ENCODE peak calls at places on chromosomes 6 and 20, in seven cellular contexts. J is GM23338, Y is GM12891, K is HCT116, Z is stomach, W is Panc1, U is HL-60. E is an unnamed sample.

GRCh38 chr6:116528800-116529199 is 16.7 kb downstream of the TRAPPC3L start:
- DNase-seq in J (no peak), Y (no peak), K (no peak), Z (no peak), W (no peak), U (no peak), E (no peak)

GRCh38 chr6:56372621-56373020 is 125.2 kb upstream of the COL21A1 start:
- DNase-seq in J (no peak), Y (no peak), K (no peak), Z (no peak), W (no peak), U (no peak), E (no peak)

GRCh38 chr6:157469378-157469777 is 88.4 kb downstream of the ZDHHC14 start:
- DNase-seq in J (no peak), Y (no peak), K (no peak), Z (no peak), W (no peak), U (no peak), E (no peak)

GRCh38 chr6:169971171-169971861 is 219.9 kb downstream of the ERMARD start:
- DNase-seq in J (no peak), Y (no peak), K (no peak), Z (peak), W (no peak), U (no peak), E (peak)

GRCh38 chr20:34998331-34998950 is 42.8 kb downstream of the MYH7B start:
- DNase-seq in J (peak), Y (no peak), K (no peak), Z (no peak), W (no peak), U (no peak), E (no peak)

GRCh38 chr6:94052754-94053153 is 633.4 kb upstream of the EPHA7 start:
- DNase-seq in J (peak), Y (no peak), K (no peak), Z (no peak), W (peak), U (no peak), E (no peak)

GRCh38 chr20:62489186-62489939 is 13.6 kb upstream of the GATA5 start:
- DNase-seq in J (no peak), Y (no peak), K (no peak), Z (no peak), W (no peak), U (no peak), E (no peak)

GRCh38 chr6:28838289-28838633 is 85.5 kb downstream of the TRIM27 start:
- DNase-seq in J (peak), Y (no peak), K (no peak), Z (peak), W (no peak), U (peak), E (peak)

GRCh38 chr6:128491643-128492206 is 28.7 kb downstream of the PTPRK start:
- DNase-seq in J (no peak), Y (no peak), K (no peak), Z (no peak), W (no peak), U (no peak), E (no peak)

GRCh38 chr6:3159805-3160781 is 2.7 kb upstream of the TUBB2A start:
- DNase-seq in J (peak), Y (no peak), K (peak), Z (peak), W (no peak), U (no peak), E (peak)

GRCh38 chr6:16438677-16439615 is 200.6 kb downstream of the GMPR start:
- DNase-seq in J (no peak), Y (no peak), K (no peak), Z (no peak), W (no peak), U (no peak), E (no peak)

GRCh38 chr20:61958773-61959172 is 106.9 kb downstream of the TAF4 start:
- DNase-seq in J (no peak), Y (no peak), K (no peak), Z (no peak), W (no peak), U (no peak), E (peak)

GRCh38 chr6:52162940-52163908 is 23.0 kb upstream of the IL17A start:
- DNase-seq in J (peak), Y (no peak), K (peak), Z (no peak), W (peak), U (peak), E (no peak)

GRCh38 chr20:2301164-2301622 is 5.4 kb downstream of the TGM3 start:
- DNase-seq in J (no peak), Y (peak), K (no peak), Z (no peak), W (no peak), U (peak), E (peak)

GRCh38 chr20:62052336-62052841 is 13.3 kb downstream of the TAF4 start:
- DNase-seq in J (no peak), Y (no peak), K (no peak), Z (no peak), W (no peak), U (no peak), E (no peak)

GRCh38 chr6:56531839-56532595 is 110.7 kb downstream of the DST start:
- DNase-seq in J (no peak), Y (no peak), K (no peak), Z (no peak), W (no peak), U (no peak), E (no peak)

GRCh38 chr6:43055966-43056365 is 2.3 kb upstream of the CUL7 start:
- DNase-seq in J (no peak), Y (no peak), K (no peak), Z (no peak), W (no peak), U (no peak), E (no peak)

GRCh38 chr6:28948782-28949486 is 25.1 kb upstream of the TRIM27 start:
- DNase-seq in J (no peak), Y (no peak), K (no peak), Z (no peak), W (no peak), U (no peak), E (no peak)

GRCh38 chr20:18541741-18542140 is 25.5 kb upstream of the SMIM26 start:
- DNase-seq in J (no peak), Y (no peak), K (no peak), Z (no peak), W (no peak), U (no peak), E (no peak)

GRCh38 chr20:37343212-37343993 is 2.5 kb upstream of the SRC start:
- DNase-seq in J (no peak), Y (no peak), K (no peak), Z (peak), W (no peak), U (no peak), E (peak)

GRCh38 chr20:41052742-41053419 is 24.3 kb downstream of the TOP1 start:
- DNase-seq in J (peak), Y (no peak), K (no peak), Z (no peak), W (no peak), U (no peak), E (no peak)

GRCh38 chr6:39342692-39343460 is 20.4 kb upstream of the KCNK16 start:
- DNase-seq in J (no peak), Y (no peak), K (no peak), Z (no peak), W (no peak), U (peak), E (no peak)

GRCh38 chr6:145023116-145023726 is 712.1 kb downstream of the EPM2A start:
- DNase-seq in J (no peak), Y (no peak), K (no peak), Z (no peak), W (no peak), U (no peak), E (no peak)

GRCh38 chr6:29943053-29943966 is 978 bp downstream of the HLA-A start:
- DNase-seq in J (peak), Y (no peak), K (no peak), Z (no peak), W (no peak), U (no peak), E (peak)

GRCh38 chr6:145904878-145905277 is 59.3 kb downstream of the SHPRH start:
- DNase-seq in J (no peak), Y (no peak), K (no peak), Z (no peak), W (no peak), U (peak), E (no peak)

GRCh38 chr6:52976591-52977035 is 18.5 kb downstream of the GSTA4 start:
- DNase-seq in J (no peak), Y (no peak), K (no peak), Z (peak), W (no peak), U (no peak), E (no peak)

GRCh38 chr20:18397090-18397489 is 69.7 kb downstream of the DZANK1 start:
- DNase-seq in J (no peak), Y (no peak), K (no peak), Z (no peak), W (no peak), U (no peak), E (no peak)

GRCh38 chr6:151351146-151351700 is 40.1 kb downstream of the ZBTB2 start:
- DNase-seq in J (no peak), Y (no peak), K (no peak), Z (no peak), W (no peak), U (no peak), E (no peak)

GRCh38 chr20:52047811-52048302 is 143.7 kb downstream of the ZFP64 start:
- DNase-seq in J (peak), Y (no peak), K (no peak), Z (no peak), W (no peak), U (no peak), E (no peak)

GRCh38 chr6:166466178-166467122 is 83.7 kb upstream of the MPC1 start:
- DNase-seq in J (no peak), Y (no peak), K (no peak), Z (no peak), W (no peak), U (no peak), E (no peak)

GRCh38 chr20:48704761-48705160 is 123.0 kb downstream of the PREX1 start:
- DNase-seq in J (no peak), Y (no peak), K (no peak), Z (no peak), W (no peak), U (no peak), E (peak)

GRCh38 chr6:45470131-45470738 is 92.5 kb upstream of the SUPT3H start:
- DNase-seq in J (no peak), Y (no peak), K (no peak), Z (no peak), W (no peak), U (no peak), E (no peak)

GRCh38 chr6:17473554-17473953 is 80.2 kb downstream of the CAP2 start:
- DNase-seq in J (no peak), Y (no peak), K (no peak), Z (no peak), W (no peak), U (no peak), E (no peak)

GRCh38 chr6:48099713-48100675 is 11.0 kb downstream of the PTCHD4 start:
- DNase-seq in J (no peak), Y (no peak), K (no peak), Z (no peak), W (no peak), U (no peak), E (no peak)

GRCh38 chr6:44674226-44675155 is 287.0 kb downstream of the CDC5L start:
- DNase-seq in J (no peak), Y (no peak), K (peak), Z (no peak), W (no peak), U (no peak), E (no peak)

GRCh38 chr6:9100869-9101575 is 665.7 kb upstream of the SLC35B3 start:
- DNase-seq in J (no peak), Y (no peak), K (no peak), Z (no peak), W (no peak), U (no peak), E (no peak)

GRCh38 chr6:132763269-132763668 is 5.6 kb upstream of the VNN2 start:
- DNase-seq in J (peak), Y (peak), K (no peak), Z (no peak), W (no peak), U (no peak), E (no peak)

GRCh38 chr20:41694796-41695195 is 76.6 kb upstream of the CHD6 start:
- DNase-seq in J (no peak), Y (no peak), K (no peak), Z (no peak), W (no peak), U (peak), E (no peak)

GRCh38 chr6:167559675-167560479 is 235.0 kb downstream of the TTLL2 start:
- DNase-seq in J (no peak), Y (no peak), K (no peak), Z (peak), W (no peak), U (no peak), E (peak)

GRCh38 chr20:23289724-23290395 is 60.7 kb upstream of the NXT1 start:
- DNase-seq in J (no peak), Y (no peak), K (no peak), Z (no peak), W (no peak), U (no peak), E (peak)
- TF ChIP-seq POLR2AphosphoS5 in J (no peak), Y (no peak), K (no peak), Z (no peak), W (no peak), U (no peak), E (no peak)

GRCh38 chr20:57560554-57561355 is at the start of gene PCK1:
- DNase-seq in J (no peak), Y (no peak), K (no peak), Z (peak), W (no peak), U (no peak), E (no peak)
- TF ChIP-seq POLR2AphosphoS5 in J (no peak), Y (no peak), K (no peak), Z (no peak), W (no peak), U (no peak), E (no peak)

DNA sequence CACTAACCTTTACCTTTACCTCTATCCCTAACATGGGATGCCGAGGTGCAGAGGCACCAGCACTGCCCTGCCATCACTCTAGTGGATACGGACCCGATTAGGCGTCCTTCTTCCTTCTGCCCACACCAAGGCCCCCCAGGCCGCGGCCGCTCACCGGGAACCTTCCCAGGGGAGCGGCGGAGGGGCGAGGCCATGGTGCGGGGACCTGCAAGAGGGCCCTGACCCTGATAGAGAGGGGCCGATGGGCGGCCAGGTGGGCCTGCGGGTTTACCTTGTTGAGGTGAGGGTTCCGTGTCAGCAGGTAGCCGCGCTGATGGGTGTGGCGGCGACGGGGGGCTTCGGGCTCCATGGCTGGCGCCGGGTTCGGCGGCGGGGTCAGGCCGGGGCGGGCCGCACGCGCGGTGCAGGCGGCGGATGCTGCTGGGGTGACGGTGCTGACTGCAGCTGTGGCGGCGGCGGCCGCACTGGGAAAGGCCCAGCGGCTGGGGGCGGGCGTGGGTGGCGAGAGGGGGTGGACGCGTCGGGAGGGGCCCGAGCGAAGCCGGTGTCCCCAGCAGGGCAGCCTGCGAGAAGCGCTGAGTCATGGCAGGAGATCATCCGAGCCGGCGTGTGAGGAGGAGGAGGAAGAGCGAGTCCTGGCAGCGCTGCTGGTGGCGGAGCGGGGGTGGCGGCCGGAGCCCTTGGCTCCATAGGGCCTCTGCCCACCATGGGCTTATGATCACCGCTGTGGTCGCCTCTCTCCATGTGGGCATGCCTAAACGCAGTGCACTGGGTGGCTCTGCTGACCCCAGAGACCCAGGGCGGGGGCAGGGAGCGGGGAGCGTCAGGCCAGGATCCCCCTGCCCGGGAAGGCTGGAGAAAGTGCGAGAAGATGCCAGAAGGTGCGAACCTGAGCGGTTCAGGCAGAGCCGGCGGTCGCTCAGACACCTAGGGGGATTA is at the start of gene ME1:
- DNase-seq in J (peak), Y (peak), K (peak), Z (peak), W (no peak), U (peak), E (peak)
- TF ChIP-seq POLR2AphosphoS5 in J (no peak), Y (peak), K (peak), Z (peak), W (no peak), U (no peak), E (peak)

GRCh38 chr6:14121936-14122344 is 4.4 kb downstream of the CD83 start:
- DNase-seq in J (no peak), Y (no peak), K (no peak), Z (no peak), W (no peak), U (peak), E (no peak)
- TF ChIP-seq POLR2AphosphoS5 in J (no peak), Y (peak), K (no peak), Z (no peak), W (no peak), U (no peak), E (no peak)

GRCh38 chr6:73579851-73580246 is 59.0 kb upstream of the EEF1A1 start:
- DNase-seq in J (peak), Y (no peak), K (peak), Z (peak), W (peak), U (peak), E (no peak)
- TF ChIP-seq POLR2AphosphoS5 in J (no peak), Y (no peak), K (no peak), Z (no peak), W (no peak), U (no peak), E (no peak)

GRCh38 chr6:63660737-63661136 is 25.1 kb downstream of the PHF3 start:
- DNase-seq in J (no peak), Y (no peak), K (no peak), Z (no peak), W (no peak), U (no peak), E (no peak)

GRCh38 chr6:63661769-63662168 is 26.2 kb downstream of the PHF3 start:
- DNase-seq in J (no peak), Y (no peak), K (no peak), Z (no peak), W (no peak), U (no peak), E (no peak)

GRCh38 chr6:63663882-63664281 is 28.3 kb downstream of the PHF3 start:
- DNase-seq in J (no peak), Y (no peak), K (no peak), Z (no peak), W (no peak), U (no peak), E (no peak)

GRCh38 chr6:63663147-63663877 is 27.7 kb downstream of the PHF3 start:
- DNase-seq in J (no peak), Y (no peak), K (no peak), Z (no peak), W (no peak), U (no peak), E (no peak)
- TF ChIP-seq POLR2AphosphoS5 in J (no peak), Y (no peak), K (no peak), Z (no peak), W (no peak), U (no peak), E (no peak)

DNA sequence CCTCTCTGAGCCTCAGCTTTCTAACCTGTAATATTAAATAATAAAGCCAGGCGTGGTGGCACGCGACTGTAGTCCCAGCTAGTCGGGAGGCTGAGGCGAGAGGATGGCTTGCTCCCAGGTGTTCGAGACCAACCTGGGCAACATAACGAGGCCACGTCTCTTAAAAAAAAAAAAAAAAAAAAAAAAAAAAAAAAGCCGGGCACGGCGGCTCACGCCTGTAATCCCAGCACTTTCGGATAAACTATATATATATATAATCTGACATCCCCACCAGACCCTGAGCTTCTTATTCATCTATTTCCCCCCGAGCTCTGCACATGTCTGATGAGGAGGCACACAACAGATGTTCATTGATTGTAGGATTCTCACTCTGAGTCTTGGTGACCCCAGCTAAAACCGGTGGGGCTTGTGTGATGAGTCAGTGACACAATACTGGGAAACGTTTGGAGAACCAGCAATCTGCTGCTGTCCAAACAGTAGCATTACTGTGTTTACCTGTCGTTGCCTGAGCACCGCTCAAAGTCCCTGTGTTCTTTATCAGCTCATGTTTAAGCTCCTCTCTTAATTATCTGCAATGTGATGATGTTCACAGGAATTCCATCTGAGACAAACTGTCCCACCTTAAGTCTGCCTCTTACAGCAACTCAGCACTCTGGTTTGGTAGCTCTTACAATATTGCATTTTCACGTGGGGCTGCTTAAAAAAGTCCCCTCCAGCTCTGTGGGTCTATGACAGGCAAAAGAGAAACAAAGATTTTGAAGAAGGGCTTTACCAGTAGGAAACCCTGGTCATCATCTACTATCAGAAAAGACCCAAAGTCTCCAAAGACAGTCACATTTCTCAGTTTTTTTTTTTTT is 1.0 kb upstream of the SPATA2 start:
- DNase-seq in J (no peak), Y (no peak), K (no peak), Z (peak), W (no peak), U (no peak), E (peak)
- TF ChIP-seq POLR2AphosphoS5 in J (no peak), Y (no peak), K (no peak), Z (no peak), W (peak), U (no peak), E (no peak)

DNA sequence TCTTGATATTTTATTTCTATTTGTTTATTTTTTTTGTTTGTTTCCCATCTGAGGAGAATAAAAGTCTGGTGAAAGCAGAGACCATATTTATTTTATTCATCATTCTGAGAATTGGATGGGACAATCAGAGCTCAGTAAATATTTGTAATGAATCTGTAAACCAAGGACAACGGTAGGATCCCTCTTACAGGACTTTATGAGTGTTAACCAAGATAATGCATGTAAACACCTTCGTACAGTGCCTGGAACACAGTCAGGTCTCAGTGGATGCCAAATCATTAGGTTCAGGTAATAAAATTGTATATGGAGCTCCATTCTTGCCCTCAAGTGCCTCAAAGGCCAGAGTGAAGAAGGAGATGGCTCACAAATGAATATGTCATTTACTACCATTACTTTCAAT is 288.7 kb downstream of the PAX1 start:
- DNase-seq in J (no peak), Y (no peak), K (no peak), Z (no peak), W (no peak), U (no peak), E (no peak)
- TF ChIP-seq POLR2AphosphoS5 in J (no peak), Y (no peak), K (no peak), Z (no peak), W (no peak), U (no peak), E (no peak)